ENCODE peak calls at places on chromosome 2, in seven cellular contexts. N is heart right ventricle, T is cardiac fibroblast, Y is RWPE1, D is A673, U is dorsolateral prefrontal cortex, M is body of pancreas. H is an unnamed sample.
A peak's percentile ranks its signal among the peaks of the same experiment; 100 is the strongest.

GRCh38 chr2:232951891-232952290 is 61.2 kb downstream of the NGEF start:
- DNase-seq in T (no peak), M (no peak), D (no peak), U (no peak), Y (peak; percentile 79), N (no peak), H (no peak)

GRCh38 chr2:170155723-170156253 is 22.2 kb upstream of the MYO3B start:
- DNase-seq in U (no peak), D (peak; percentile 65), N (no peak), M (no peak), T (peak; percentile 9), Y (no peak), H (no peak)

GRCh38 chr2:119263656-119264055 is 40.0 kb downstream of the STEAP3 start:
- DNase-seq in D (no peak), N (no peak), M (no peak), U (peak; percentile 41), T (no peak), Y (no peak), H (no peak)

GRCh38 chr2:136075466-136075865 is 42.5 kb downstream of the CXCR4 start:
- DNase-seq in U (no peak), M (no peak), N (no peak), Y (no peak), T (no peak), D (no peak), H (no peak)

GRCh38 chr2:121149384-121149783 is 135.6 kb downstream of the TFCP2L1 start:
- DNase-seq in T (no peak), U (no peak), M (no peak), D (no peak), N (peak; percentile 50), Y (no peak), H (no peak)

GRCh38 chr2:236075802-236076201 is 92.4 kb downstream of the GBX2 start:
- DNase-seq in D (no peak), T (no peak), N (no peak), M (no peak), Y (no peak), U (no peak), H (no peak)

GRCh38 chr2:217103752-217104540 is 244.1 kb upstream of the TNP1 start:
- DNase-seq in U (no peak), T (peak; percentile 82), Y (peak; percentile 14), N (no peak), D (no peak), M (no peak), H (no peak)

GRCh38 chr2:211055438-211055837 is 499.0 kb downstream of the CPS1 start:
- DNase-seq in U (no peak), M (no peak), N (no peak), Y (no peak), D (peak; percentile 63), T (peak; percentile 33), H (no peak)

GRCh38 chr2:218334531-218334930 is 22.1 kb upstream of the CATIP start:
- DNase-seq in T (no peak), U (no peak), Y (no peak), D (no peak), M (no peak), N (no peak), H (no peak)

GRCh38 chr2:108224022-108224421 is 15.7 kb upstream of the SULT1C3 start:
- DNase-seq in M (no peak), Y (no peak), N (no peak), U (no peak), D (no peak), T (no peak), H (no peak)

GRCh38 chr2:120367221-120367620 is 21.3 kb downstream of the INHBB start:
- DNase-seq in Y (no peak), T (no peak), N (no peak), D (no peak), U (no peak), M (no peak), H (no peak)

GRCh38 chr2:62597323-62597722 is 91.3 kb upstream of the TMEM17 start:
- DNase-seq in Y (no peak), N (no peak), D (no peak), T (no peak), U (no peak), M (no peak), H (no peak)

GRCh38 chr2:209762564-209762963 is 9.1 kb upstream of the UNC80 start:
- DNase-seq in N (no peak), M (no peak), U (no peak), Y (peak; percentile 7), D (no peak), T (peak; percentile 6), H (no peak)

GRCh38 chr2:200737585-200737984 is 74.1 kb upstream of the BZW1 start:
- DNase-seq in M (no peak), N (no peak), D (no peak), T (no peak), U (no peak), Y (no peak), H (no peak)

GRCh38 chr2:128548461-128548891 is 229.8 kb upstream of the HS6ST1 start:
- DNase-seq in M (no peak), T (no peak), D (no peak), U (no peak), N (no peak), Y (no peak), H (no peak)

GRCh38 chr2:109247812-109248211 is 118.8 kb downstream of the SH3RF3 start:
- DNase-seq in M (no peak), N (no peak), U (no peak), Y (no peak), D (no peak), T (no peak), H (no peak)

DNA sequence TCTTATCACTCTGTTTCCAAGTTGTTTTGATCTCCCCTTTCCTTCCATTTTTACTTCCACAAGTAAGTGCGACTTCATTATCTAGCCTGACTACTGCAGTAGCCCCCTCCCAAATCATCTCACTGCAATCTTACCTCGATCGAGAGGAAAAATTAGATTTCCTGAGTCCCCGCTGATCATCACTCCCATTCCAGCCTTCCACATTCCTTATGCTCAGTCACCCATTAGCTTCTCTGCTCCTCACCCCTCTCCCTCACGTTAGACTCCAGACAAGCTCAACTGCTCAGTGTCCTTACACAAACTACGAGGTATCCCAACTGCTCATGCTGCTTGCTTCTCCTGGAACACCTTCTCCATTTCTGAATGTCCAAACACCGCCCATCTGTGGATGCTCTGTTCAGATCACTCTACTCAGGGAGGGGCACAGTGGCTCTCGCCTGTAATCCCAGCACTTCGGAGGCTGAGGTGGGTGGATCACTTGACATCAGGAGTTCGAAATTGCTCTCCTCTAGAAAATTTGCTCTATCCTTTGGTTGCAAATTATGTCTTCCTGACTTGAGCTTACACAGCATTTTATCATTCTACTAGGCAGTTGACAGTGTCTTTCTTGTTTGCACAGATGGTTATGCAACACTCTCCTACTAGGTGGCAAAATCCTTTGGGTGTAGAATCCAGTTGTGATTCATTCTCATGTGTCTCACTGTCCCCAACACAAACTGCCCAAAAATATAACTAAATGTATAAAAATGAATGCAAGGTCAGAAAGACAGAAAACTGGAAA is 96.5 kb downstream of the INO80D start:
- DNase-seq in M (no peak), U (no peak), N (no peak), T (peak; percentile 23), Y (no peak), D (no peak), H (no peak)
- TF ChIP-seq CTCF in M (no peak), U (no peak), N (no peak), T (no peak), Y (no peak), D (no peak), H (no peak)

DNA sequence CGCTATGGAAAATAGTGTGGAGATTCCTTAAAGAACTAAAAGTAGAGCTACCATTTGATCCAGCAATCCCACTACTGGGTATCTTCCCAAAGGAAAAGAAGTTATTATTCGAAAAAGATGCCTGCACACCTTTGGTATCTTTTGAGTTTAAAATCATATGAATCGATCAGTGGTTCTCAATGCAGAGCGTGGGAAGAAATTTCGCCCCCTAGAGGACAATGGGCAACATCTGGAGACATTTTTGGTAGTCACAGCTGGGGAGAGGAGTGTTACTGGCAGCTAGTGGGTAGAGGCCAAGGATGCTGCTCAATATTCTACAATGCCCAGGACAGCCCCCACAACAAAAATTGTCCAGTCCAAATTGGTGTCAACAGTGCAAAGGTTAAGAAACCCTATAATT is 425.5 kb downstream of the LRATD1 start:
- DNase-seq in U (no peak), M (no peak), T (peak; percentile 1), D (peak; percentile 61), Y (no peak), N (no peak), H (no peak)
- TF ChIP-seq CTCF in U (no peak), M (no peak), T (no peak), D (peak; percentile 70), Y (no peak), N (no peak), H (peak; percentile 50)

DNA sequence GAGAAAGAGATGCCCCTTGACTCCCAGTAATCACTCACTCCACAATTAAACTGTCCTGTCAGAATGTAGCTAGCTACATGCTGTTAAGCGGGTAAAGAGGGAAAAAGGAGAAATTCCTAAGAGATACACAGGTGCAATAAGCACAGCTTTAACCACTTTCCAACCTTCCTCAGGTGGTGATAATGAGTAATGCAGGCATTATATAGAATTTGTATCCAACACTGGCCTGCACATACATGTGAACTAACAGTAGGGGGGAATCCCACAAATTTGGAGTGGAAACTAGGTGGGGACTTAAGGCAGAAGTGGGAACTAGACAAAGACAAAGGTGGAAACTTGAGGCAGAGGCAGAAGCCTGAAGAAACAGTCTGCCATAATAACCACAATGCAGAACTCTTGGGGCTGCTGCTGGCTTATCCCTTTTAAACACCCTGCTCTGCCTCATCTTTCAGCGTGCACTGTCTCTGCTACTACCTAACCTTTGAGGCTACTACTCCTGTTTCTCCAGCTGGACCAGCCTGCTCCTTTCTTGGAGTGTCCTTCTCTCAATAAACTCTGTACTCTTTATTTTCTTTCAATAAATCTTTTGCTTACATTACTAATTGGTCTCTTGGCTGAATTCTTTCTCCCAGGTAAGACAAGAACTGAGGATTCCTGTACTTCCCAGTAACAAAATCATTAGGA is 259.7 kb downstream of the PDE11A start:
- DNase-seq in Y (no peak), D (no peak), T (no peak), M (no peak), U (no peak), N (no peak), H (no peak)
- TF ChIP-seq CTCF in Y (no peak), D (no peak), T (no peak), M (no peak), U (no peak), N (no peak), H (no peak)

DNA sequence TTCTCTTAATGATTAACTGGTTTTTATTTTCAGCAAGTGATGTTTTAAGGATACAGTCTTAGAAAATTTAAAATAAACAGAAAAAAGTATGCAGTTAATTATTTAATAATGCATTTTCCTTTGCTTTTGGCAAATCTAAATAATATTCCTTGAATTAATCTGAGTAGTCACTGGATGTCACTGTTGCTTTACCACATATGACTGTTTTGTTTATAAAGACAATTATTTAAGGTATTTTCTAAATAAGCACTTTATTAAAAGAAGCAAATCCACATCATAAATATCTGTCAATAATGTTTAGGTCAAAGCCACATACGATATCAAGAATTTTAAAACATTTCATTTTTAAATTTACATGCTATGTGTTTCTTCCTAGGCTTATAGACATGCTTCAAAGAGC is 40.6 kb upstream of the TFPI start:
- DNase-seq in T (peak; percentile 47), D (no peak), Y (no peak), M (no peak), U (no peak), N (no peak), H (no peak)
- TF ChIP-seq CTCF in T (no peak), D (no peak), Y (no peak), M (peak; percentile 17), U (peak; percentile 17), N (no peak), H (no peak)

H was measured in neural crest cell.